ENCODE peak calls at places on chromosomes 12 and 14, in ten cellular contexts. One of them, this sample, is unnamed.

GRCh38 chr12:52090291-52090690 is 10.8 kb downstream of the SMIM41 start:
- DNase-seq in cardiac septum: no peak
- DNase-seq in iris pigment epithelial cell: no peak
- DNase-seq in GM13976: peak; percentile 25
- DNase-seq in IMR-90: no peak
- DNase-seq in HL-60: no peak
- DNase-seq in activated naive CD8-positive, alpha-beta T cell treated with anti-CD3 and anti-CD28 coated beads, Interleukin-2, amount 50 U/mL, for 24 hours: no peak
- DNase-seq in astrocyte of the spinal cord: no peak
- DNase-seq in bronchial epithelial cell: no peak
- DNase-seq in NCI-H345: no peak
- DNase-seq in this sample: no peak

GRCh38 chr12:112183591-112184021 is 58.2 kb downstream of the TRAFD1 start:
- DNase-seq in activated naive CD8-positive, alpha-beta T cell treated with anti-CD3 and anti-CD28 coated beads, Interleukin-2, amount 50 U/mL, for 24 hours: peak; percentile 10
- DNase-seq in bronchial epithelial cell: peak; percentile 23
- DNase-seq in HL-60: no peak
- DNase-seq in iris pigment epithelial cell: no peak
- DNase-seq in astrocyte of the spinal cord: no peak
- DNase-seq in GM13976: peak; percentile 67
- DNase-seq in cardiac septum: no peak
- DNase-seq in IMR-90: no peak
- DNase-seq in NCI-H345: no peak
- DNase-seq in this sample: no peak

GRCh38 chr12:52073531-52073950 is 3.8 kb downstream of the ATG101 start:
- DNase-seq in activated naive CD8-positive, alpha-beta T cell treated with anti-CD3 and anti-CD28 coated beads, Interleukin-2, amount 50 U/mL, for 24 hours: no peak
- DNase-seq in GM13976: no peak
- DNase-seq in bronchial epithelial cell: no peak
- DNase-seq in IMR-90: no peak
- DNase-seq in astrocyte of the spinal cord: no peak
- DNase-seq in HL-60: no peak
- DNase-seq in NCI-H345: no peak
- DNase-seq in cardiac septum: no peak
- DNase-seq in iris pigment epithelial cell: no peak
- DNase-seq in this sample: no peak

GRCh38 chr12:21614510-21614909 is 9.9 kb upstream of the GYS2 start:
- DNase-seq in activated naive CD8-positive, alpha-beta T cell treated with anti-CD3 and anti-CD28 coated beads, Interleukin-2, amount 50 U/mL, for 24 hours: no peak
- DNase-seq in IMR-90: no peak
- DNase-seq in astrocyte of the spinal cord: no peak
- DNase-seq in GM13976: no peak
- DNase-seq in iris pigment epithelial cell: no peak
- DNase-seq in cardiac septum: no peak
- DNase-seq in HL-60: no peak
- DNase-seq in NCI-H345: no peak
- DNase-seq in bronchial epithelial cell: no peak
- DNase-seq in this sample: no peak

GRCh38 chr12:49706351-49707126 is 666 bp downstream of the FMNL3 start:
- DNase-seq in HL-60: no peak
- DNase-seq in iris pigment epithelial cell: peak; percentile 67
- DNase-seq in GM13976: no peak
- DNase-seq in cardiac septum: peak; percentile 80
- DNase-seq in activated naive CD8-positive, alpha-beta T cell treated with anti-CD3 and anti-CD28 coated beads, Interleukin-2, amount 50 U/mL, for 24 hours: peak; percentile 27
- DNase-seq in NCI-H345: no peak
- DNase-seq in IMR-90: peak; percentile 47
- DNase-seq in bronchial epithelial cell: no peak
- DNase-seq in astrocyte of the spinal cord: peak; percentile 50
- DNase-seq in this sample: no peak

GRCh38 chr14:72948481-72949138 is 22.3 kb downstream of the DCAF4 start:
- DNase-seq in NCI-H345: peak; percentile 33
- DNase-seq in iris pigment epithelial cell: peak; percentile 65
- DNase-seq in bronchial epithelial cell: peak; percentile 51
- DNase-seq in HL-60: no peak
- DNase-seq in IMR-90: peak; percentile 70
- DNase-seq in cardiac septum: no peak
- DNase-seq in activated naive CD8-positive, alpha-beta T cell treated with anti-CD3 and anti-CD28 coated beads, Interleukin-2, amount 50 U/mL, for 24 hours: peak; percentile 71
- DNase-seq in GM13976: peak; percentile 73
- DNase-seq in astrocyte of the spinal cord: peak; percentile 81
- DNase-seq in this sample: peak; percentile 14

GRCh38 chr12:128387811-128388422 is 120.9 kb downstream of the TMEM132C start:
- DNase-seq in activated naive CD8-positive, alpha-beta T cell treated with anti-CD3 and anti-CD28 coated beads, Interleukin-2, amount 50 U/mL, for 24 hours: peak; percentile 32
- DNase-seq in HL-60: no peak
- DNase-seq in NCI-H345: no peak
- DNase-seq in IMR-90: no peak
- DNase-seq in cardiac septum: peak; percentile 78
- DNase-seq in GM13976: peak; percentile 71
- DNase-seq in astrocyte of the spinal cord: no peak
- DNase-seq in bronchial epithelial cell: no peak
- DNase-seq in iris pigment epithelial cell: peak; percentile 1
- DNase-seq in this sample: no peak

GRCh38 chr12:11840350-11840749 is 190.9 kb downstream of the ETV6 start:
- DNase-seq in iris pigment epithelial cell: no peak
- DNase-seq in GM13976: no peak
- DNase-seq in cardiac septum: no peak
- DNase-seq in HL-60: peak; percentile 40
- DNase-seq in bronchial epithelial cell: no peak
- DNase-seq in IMR-90: no peak
- DNase-seq in activated naive CD8-positive, alpha-beta T cell treated with anti-CD3 and anti-CD28 coated beads, Interleukin-2, amount 50 U/mL, for 24 hours: no peak
- DNase-seq in astrocyte of the spinal cord: no peak
- DNase-seq in NCI-H345: peak; percentile 54
- DNase-seq in this sample: no peak

GRCh38 chr12:94305293-94305957 is 154.2 kb downstream of the CEP83 start:
- DNase-seq in HL-60: no peak
- DNase-seq in activated naive CD8-positive, alpha-beta T cell treated with anti-CD3 and anti-CD28 coated beads, Interleukin-2, amount 50 U/mL, for 24 hours: peak; percentile 48
- DNase-seq in iris pigment epithelial cell: peak; percentile 92
- DNase-seq in bronchial epithelial cell: peak; percentile 38
- DNase-seq in cardiac septum: no peak
- DNase-seq in astrocyte of the spinal cord: peak; percentile 66
- DNase-seq in NCI-H345: peak; percentile 89
- DNase-seq in GM13976: no peak
- DNase-seq in IMR-90: peak; percentile 82
- DNase-seq in this sample: peak; percentile 98

GRCh38 chr14:75283162-75283883 is 4.7 kb downstream of the FOS start:
- DNase-seq in cardiac septum: no peak
- DNase-seq in IMR-90: peak; percentile 77
- DNase-seq in NCI-H345: no peak
- DNase-seq in bronchial epithelial cell: peak; percentile 88
- DNase-seq in iris pigment epithelial cell: peak; percentile 50
- DNase-seq in activated naive CD8-positive, alpha-beta T cell treated with anti-CD3 and anti-CD28 coated beads, Interleukin-2, amount 50 U/mL, for 24 hours: no peak
- DNase-seq in HL-60: peak; percentile 82
- DNase-seq in astrocyte of the spinal cord: peak; percentile 77
- DNase-seq in GM13976: no peak
- DNase-seq in this sample: no peak

GRCh38 chr14:57617510-57617909 is 123.9 kb upstream of the CCDC198 start:
- DNase-seq in GM13976: no peak
- DNase-seq in HL-60: no peak
- DNase-seq in astrocyte of the spinal cord: no peak
- DNase-seq in bronchial epithelial cell: no peak
- DNase-seq in iris pigment epithelial cell: no peak
- DNase-seq in cardiac septum: no peak
- DNase-seq in IMR-90: no peak
- DNase-seq in NCI-H345: no peak
- DNase-seq in activated naive CD8-positive, alpha-beta T cell treated with anti-CD3 and anti-CD28 coated beads, Interleukin-2, amount 50 U/mL, for 24 hours: no peak
- DNase-seq in this sample: no peak

GRCh38 chr14:101225116-101225728 is 321.7 kb upstream of the RTL1 start:
- DNase-seq in GM13976: no peak
- DNase-seq in HL-60: no peak
- DNase-seq in iris pigment epithelial cell: no peak
- DNase-seq in activated naive CD8-positive, alpha-beta T cell treated with anti-CD3 and anti-CD28 coated beads, Interleukin-2, amount 50 U/mL, for 24 hours: no peak
- DNase-seq in NCI-H345: no peak
- DNase-seq in astrocyte of the spinal cord: no peak
- DNase-seq in cardiac septum: no peak
- DNase-seq in IMR-90: no peak
- DNase-seq in bronchial epithelial cell: no peak
- DNase-seq in this sample: no peak

GRCh38 chr12:96140110-96140509 is 54.1 kb upstream of the ELK3 start:
- DNase-seq in astrocyte of the spinal cord: peak; percentile 61
- DNase-seq in GM13976: no peak
- DNase-seq in bronchial epithelial cell: peak; percentile 50
- DNase-seq in cardiac septum: no peak
- DNase-seq in iris pigment epithelial cell: peak; percentile 91
- DNase-seq in NCI-H345: no peak
- DNase-seq in HL-60: peak; percentile 32
- DNase-seq in IMR-90: peak; percentile 59
- DNase-seq in activated naive CD8-positive, alpha-beta T cell treated with anti-CD3 and anti-CD28 coated beads, Interleukin-2, amount 50 U/mL, for 24 hours: no peak
- DNase-seq in this sample: no peak

GRCh38 chr12:107759410-107759809 is 1.5 kb downstream of the PRDM4 start:
- DNase-seq in HL-60: peak; percentile 50
- DNase-seq in activated naive CD8-positive, alpha-beta T cell treated with anti-CD3 and anti-CD28 coated beads, Interleukin-2, amount 50 U/mL, for 24 hours: no peak
- DNase-seq in cardiac septum: no peak
- DNase-seq in GM13976: no peak
- DNase-seq in NCI-H345: no peak
- DNase-seq in bronchial epithelial cell: peak; percentile 88
- DNase-seq in astrocyte of the spinal cord: peak; percentile 89
- DNase-seq in IMR-90: peak; percentile 90
- DNase-seq in iris pigment epithelial cell: peak; percentile 94
- DNase-seq in this sample: peak; percentile 83

GRCh38 chr14:59020382-59020781 is 168.1 kb upstream of the DAAM1 start:
- DNase-seq in activated naive CD8-positive, alpha-beta T cell treated with anti-CD3 and anti-CD28 coated beads, Interleukin-2, amount 50 U/mL, for 24 hours: no peak
- DNase-seq in HL-60: no peak
- DNase-seq in GM13976: no peak
- DNase-seq in cardiac septum: no peak
- DNase-seq in bronchial epithelial cell: peak; percentile 38
- DNase-seq in astrocyte of the spinal cord: peak; percentile 43
- DNase-seq in NCI-H345: no peak
- DNase-seq in iris pigment epithelial cell: peak; percentile 66
- DNase-seq in IMR-90: peak; percentile 46
- DNase-seq in this sample: no peak

GRCh38 chr14:100106260-100106659 is 41.0 kb downstream of the EVL start:
- DNase-seq in astrocyte of the spinal cord: no peak
- DNase-seq in activated naive CD8-positive, alpha-beta T cell treated with anti-CD3 and anti-CD28 coated beads, Interleukin-2, amount 50 U/mL, for 24 hours: peak; percentile 44
- DNase-seq in bronchial epithelial cell: no peak
- DNase-seq in GM13976: no peak
- DNase-seq in NCI-H345: no peak
- DNase-seq in IMR-90: no peak
- DNase-seq in iris pigment epithelial cell: no peak
- DNase-seq in HL-60: no peak
- DNase-seq in cardiac septum: peak; percentile 66
- DNase-seq in this sample: peak; percentile 83

GRCh38 chr12:4664111-4664510 is 15.2 kb downstream of the NDUFA9 start:
- DNase-seq in cardiac septum: no peak
- DNase-seq in iris pigment epithelial cell: peak; percentile 86
- DNase-seq in NCI-H345: no peak
- DNase-seq in astrocyte of the spinal cord: peak; percentile 79
- DNase-seq in activated naive CD8-positive, alpha-beta T cell treated with anti-CD3 and anti-CD28 coated beads, Interleukin-2, amount 50 U/mL, for 24 hours: no peak
- DNase-seq in IMR-90: peak; percentile 92
- DNase-seq in bronchial epithelial cell: peak; percentile 68
- DNase-seq in GM13976: no peak
- DNase-seq in HL-60: no peak
- DNase-seq in this sample: no peak

GRCh38 chr14:54444003-54444402 is 2.8 kb upstream of the CNIH1 start:
- DNase-seq in HL-60: no peak
- DNase-seq in IMR-90: no peak
- DNase-seq in iris pigment epithelial cell: no peak
- DNase-seq in bronchial epithelial cell: no peak
- DNase-seq in activated naive CD8-positive, alpha-beta T cell treated with anti-CD3 and anti-CD28 coated beads, Interleukin-2, amount 50 U/mL, for 24 hours: no peak
- DNase-seq in cardiac septum: no peak
- DNase-seq in GM13976: no peak
- DNase-seq in astrocyte of the spinal cord: peak; percentile 32
- DNase-seq in NCI-H345: no peak
- DNase-seq in this sample: no peak

GRCh38 chr14:58768977-58769376 is 131.2 kb downstream of the DACT1 start:
- DNase-seq in astrocyte of the spinal cord: no peak
- DNase-seq in IMR-90: no peak
- DNase-seq in cardiac septum: no peak
- DNase-seq in GM13976: no peak
- DNase-seq in bronchial epithelial cell: no peak
- DNase-seq in NCI-H345: no peak
- DNase-seq in HL-60: no peak
- DNase-seq in iris pigment epithelial cell: no peak
- DNase-seq in activated naive CD8-positive, alpha-beta T cell treated with anti-CD3 and anti-CD28 coated beads, Interleukin-2, amount 50 U/mL, for 24 hours: no peak
- DNase-seq in this sample: no peak

GRCh38 chr12:79058342-79058741 is 193.8 kb downstream of the SYT1 start:
- DNase-seq in astrocyte of the spinal cord: peak; percentile 71
- DNase-seq in IMR-90: peak; percentile 46
- DNase-seq in bronchial epithelial cell: peak; percentile 13
- DNase-seq in GM13976: no peak
- DNase-seq in activated naive CD8-positive, alpha-beta T cell treated with anti-CD3 and anti-CD28 coated beads, Interleukin-2, amount 50 U/mL, for 24 hours: no peak
- DNase-seq in HL-60: no peak
- DNase-seq in cardiac septum: no peak
- DNase-seq in iris pigment epithelial cell: peak; percentile 75
- DNase-seq in NCI-H345: no peak
- DNase-seq in this sample: no peak

GRCh38 chr12:12018454-12018853 is 52.3 kb upstream of the BCL2L14 start:
- DNase-seq in NCI-H345: no peak
- DNase-seq in HL-60: no peak
- DNase-seq in iris pigment epithelial cell: peak; percentile 47
- DNase-seq in activated naive CD8-positive, alpha-beta T cell treated with anti-CD3 and anti-CD28 coated beads, Interleukin-2, amount 50 U/mL, for 24 hours: no peak
- DNase-seq in cardiac septum: no peak
- DNase-seq in IMR-90: peak; percentile 58
- DNase-seq in GM13976: no peak
- DNase-seq in astrocyte of the spinal cord: peak; percentile 26
- DNase-seq in bronchial epithelial cell: peak; percentile 29
- DNase-seq in this sample: no peak

GRCh38 chr14:94363171-94363624 is 25.2 kb downstream of the SERPINA1 start:
- DNase-seq in GM13976: no peak
- DNase-seq in HL-60: no peak
- DNase-seq in NCI-H345: no peak
- DNase-seq in iris pigment epithelial cell: no peak
- DNase-seq in cardiac septum: no peak
- DNase-seq in bronchial epithelial cell: no peak
- DNase-seq in astrocyte of the spinal cord: no peak
- DNase-seq in activated naive CD8-positive, alpha-beta T cell treated with anti-CD3 and anti-CD28 coated beads, Interleukin-2, amount 50 U/mL, for 24 hours: no peak
- DNase-seq in IMR-90: no peak
- DNase-seq in this sample: no peak

GRCh38 chr12:96375841-96376249 is 24.4 kb downstream of the CDK17 start:
- DNase-seq in astrocyte of the spinal cord: no peak
- DNase-seq in cardiac septum: no peak
- DNase-seq in activated naive CD8-positive, alpha-beta T cell treated with anti-CD3 and anti-CD28 coated beads, Interleukin-2, amount 50 U/mL, for 24 hours: no peak
- DNase-seq in bronchial epithelial cell: no peak
- DNase-seq in GM13976: peak; percentile 31
- DNase-seq in iris pigment epithelial cell: no peak
- DNase-seq in HL-60: no peak
- DNase-seq in NCI-H345: no peak
- DNase-seq in IMR-90: no peak
- DNase-seq in this sample: no peak

GRCh38 chr12:121483950-121484349 is 84.0 kb downstream of the RNF34 start:
- DNase-seq in activated naive CD8-positive, alpha-beta T cell treated with anti-CD3 and anti-CD28 coated beads, Interleukin-2, amount 50 U/mL, for 24 hours: no peak
- DNase-seq in iris pigment epithelial cell: no peak
- DNase-seq in astrocyte of the spinal cord: no peak
- DNase-seq in cardiac septum: no peak
- DNase-seq in bronchial epithelial cell: no peak
- DNase-seq in GM13976: no peak
- DNase-seq in IMR-90: no peak
- DNase-seq in NCI-H345: no peak
- DNase-seq in HL-60: no peak
- DNase-seq in this sample: no peak

GRCh38 chr14:79605863-79606262 is 605.4 kb downstream of the DIO2 start:
- DNase-seq in NCI-H345: peak; percentile 91
- DNase-seq in bronchial epithelial cell: no peak
- DNase-seq in cardiac septum: no peak
- DNase-seq in astrocyte of the spinal cord: no peak
- DNase-seq in IMR-90: no peak
- DNase-seq in iris pigment epithelial cell: no peak
- DNase-seq in HL-60: no peak
- DNase-seq in activated naive CD8-positive, alpha-beta T cell treated with anti-CD3 and anti-CD28 coated beads, Interleukin-2, amount 50 U/mL, for 24 hours: no peak
- DNase-seq in GM13976: no peak
- DNase-seq in this sample: no peak

GRCh38 chr12:65022960-65023359 is 98.1 kb downstream of the WIF1 start:
- DNase-seq in NCI-H345: no peak
- DNase-seq in HL-60: no peak
- DNase-seq in bronchial epithelial cell: peak; percentile 53
- DNase-seq in cardiac septum: no peak
- DNase-seq in iris pigment epithelial cell: no peak
- DNase-seq in astrocyte of the spinal cord: no peak
- DNase-seq in IMR-90: no peak
- DNase-seq in activated naive CD8-positive, alpha-beta T cell treated with anti-CD3 and anti-CD28 coated beads, Interleukin-2, amount 50 U/mL, for 24 hours: no peak
- DNase-seq in GM13976: no peak
- DNase-seq in this sample: no peak

GRCh38 chr12:94867066-94867855 is 136.2 kb downstream of the NDUFA12 start:
- DNase-seq in GM13976: peak; percentile 54
- DNase-seq in HL-60: no peak
- DNase-seq in cardiac septum: no peak
- DNase-seq in bronchial epithelial cell: no peak
- DNase-seq in activated naive CD8-positive, alpha-beta T cell treated with anti-CD3 and anti-CD28 coated beads, Interleukin-2, amount 50 U/mL, for 24 hours: no peak
- DNase-seq in iris pigment epithelial cell: peak; percentile 67
- DNase-seq in astrocyte of the spinal cord: no peak
- DNase-seq in NCI-H345: no peak
- DNase-seq in IMR-90: peak; percentile 17
- DNase-seq in this sample: no peak

GRCh38 chr12:119693006-119693405 is 25.1 kb downstream of the PRKAB1 start:
- DNase-seq in activated naive CD8-positive, alpha-beta T cell treated with anti-CD3 and anti-CD28 coated beads, Interleukin-2, amount 50 U/mL, for 24 hours: no peak
- DNase-seq in astrocyte of the spinal cord: peak; percentile 88
- DNase-seq in NCI-H345: no peak
- DNase-seq in IMR-90: peak; percentile 90
- DNase-seq in cardiac septum: no peak
- DNase-seq in bronchial epithelial cell: peak; percentile 24
- DNase-seq in GM13976: no peak
- DNase-seq in iris pigment epithelial cell: peak; percentile 92
- DNase-seq in HL-60: no peak
- DNase-seq in this sample: no peak